ENCODE peak calls at places on chromosomes 13 and 19, in ten cellular contexts. One of them, this sample, is unnamed.

GRCh38 chr19:55255618-55256423 is 3.0 kb downstream of the PPP6R1 start:
- DNase-seq in keratinocyte: no peak
- DNase-seq in neural progenitor cell: no peak
- DNase-seq in PC-3: peak; percentile 95
- DNase-seq in endothelial cell of umbilical vein: no peak
- DNase-seq in fibroblast of lung: no peak
- DNase-seq in kidney: peak; percentile 78
- DNase-seq in neuronal stem cell: no peak
- DNase-seq in GM23248: peak; percentile 74
- DNase-seq in mesenchymal stem cell: peak; percentile 48
- DNase-seq in this sample: peak; percentile 8

GRCh38 chr19:41997121-41997850 is 3.3 kb upstream of the ATP1A3 start:
- DNase-seq in keratinocyte: no peak
- DNase-seq in neural progenitor cell: peak; percentile 90
- DNase-seq in PC-3: peak; percentile 42
- DNase-seq in endothelial cell of umbilical vein: no peak
- DNase-seq in fibroblast of lung: peak; percentile 27
- DNase-seq in kidney: peak; percentile 81
- DNase-seq in neuronal stem cell: peak; percentile 69
- DNase-seq in GM23248: peak; percentile 75
- DNase-seq in mesenchymal stem cell: peak; percentile 45
- DNase-seq in this sample: peak; percentile 80

GRCh38 chr19:8352134-8352827 is 9.2 kb upstream of the KANK3 start:
- DNase-seq in keratinocyte: no peak
- DNase-seq in neural progenitor cell: peak; percentile 50
- DNase-seq in PC-3: no peak
- DNase-seq in endothelial cell of umbilical vein: no peak
- DNase-seq in fibroblast of lung: no peak
- DNase-seq in kidney: no peak
- DNase-seq in neuronal stem cell: no peak
- DNase-seq in GM23248: peak; percentile 51
- DNase-seq in mesenchymal stem cell: peak; percentile 65
- DNase-seq in this sample: no peak

GRCh38 chr19:1884719-1885334 is 469 bp downstream of the ABHD17A start:
- DNase-seq in keratinocyte: no peak
- DNase-seq in neural progenitor cell: peak; percentile 39
- DNase-seq in PC-3: no peak
- DNase-seq in endothelial cell of umbilical vein: no peak
- DNase-seq in fibroblast of lung: no peak
- DNase-seq in kidney: peak; percentile 84
- DNase-seq in neuronal stem cell: no peak
- DNase-seq in GM23248: peak; percentile 61
- DNase-seq in mesenchymal stem cell: peak; percentile 37
- DNase-seq in this sample: peak; percentile 59

GRCh38 chr19:33463194-33463593 is 58.4 kb downstream of the PEPD start:
- DNase-seq in keratinocyte: no peak
- DNase-seq in neural progenitor cell: no peak
- DNase-seq in PC-3: no peak
- DNase-seq in endothelial cell of umbilical vein: no peak
- DNase-seq in fibroblast of lung: no peak
- DNase-seq in kidney: no peak
- DNase-seq in neuronal stem cell: no peak
- DNase-seq in GM23248: no peak
- DNase-seq in mesenchymal stem cell: no peak
- DNase-seq in this sample: no peak

GRCh38 chr19:11499890-11500420 is 5.7 kb downstream of the ZNF653 start:
- DNase-seq in keratinocyte: no peak
- DNase-seq in neural progenitor cell: no peak
- DNase-seq in PC-3: no peak
- DNase-seq in endothelial cell of umbilical vein: no peak
- DNase-seq in fibroblast of lung: no peak
- DNase-seq in kidney: no peak
- DNase-seq in neuronal stem cell: no peak
- DNase-seq in GM23248: no peak
- DNase-seq in mesenchymal stem cell: no peak
- DNase-seq in this sample: no peak

GRCh38 chr13:42047561-42048322 is 706 bp upstream of the DGKH start:
- DNase-seq in keratinocyte: no peak
- DNase-seq in neural progenitor cell: peak; percentile 79
- DNase-seq in PC-3: peak; percentile 66
- DNase-seq in endothelial cell of umbilical vein: peak; percentile 63
- DNase-seq in fibroblast of lung: peak; percentile 73
- DNase-seq in kidney: peak; percentile 83
- DNase-seq in neuronal stem cell: peak; percentile 51
- DNase-seq in GM23248: peak; percentile 78
- DNase-seq in mesenchymal stem cell: peak; percentile 78
- DNase-seq in this sample: peak; percentile 80

GRCh38 chr19:13844130-13844631 is 32.8 kb upstream of the NANOS3 start:
- DNase-seq in keratinocyte: no peak
- DNase-seq in neural progenitor cell: no peak
- DNase-seq in PC-3: no peak
- DNase-seq in endothelial cell of umbilical vein: no peak
- DNase-seq in fibroblast of lung: no peak
- DNase-seq in kidney: peak; percentile 70
- DNase-seq in neuronal stem cell: no peak
- DNase-seq in GM23248: peak; percentile 25
- DNase-seq in mesenchymal stem cell: no peak
- DNase-seq in this sample: peak; percentile 44

GRCh38 chr19:46487802-46488445 is 7.7 kb downstream of the PNMA8B start:
- DNase-seq in keratinocyte: no peak
- DNase-seq in neural progenitor cell: peak; percentile 91
- DNase-seq in PC-3: peak; percentile 69
- DNase-seq in endothelial cell of umbilical vein: peak; percentile 58
- DNase-seq in fibroblast of lung: peak; percentile 71
- DNase-seq in kidney: peak; percentile 90
- DNase-seq in neuronal stem cell: peak; percentile 85
- DNase-seq in GM23248: peak; percentile 85
- DNase-seq in mesenchymal stem cell: peak; percentile 78
- DNase-seq in this sample: peak; percentile 92

DNA sequence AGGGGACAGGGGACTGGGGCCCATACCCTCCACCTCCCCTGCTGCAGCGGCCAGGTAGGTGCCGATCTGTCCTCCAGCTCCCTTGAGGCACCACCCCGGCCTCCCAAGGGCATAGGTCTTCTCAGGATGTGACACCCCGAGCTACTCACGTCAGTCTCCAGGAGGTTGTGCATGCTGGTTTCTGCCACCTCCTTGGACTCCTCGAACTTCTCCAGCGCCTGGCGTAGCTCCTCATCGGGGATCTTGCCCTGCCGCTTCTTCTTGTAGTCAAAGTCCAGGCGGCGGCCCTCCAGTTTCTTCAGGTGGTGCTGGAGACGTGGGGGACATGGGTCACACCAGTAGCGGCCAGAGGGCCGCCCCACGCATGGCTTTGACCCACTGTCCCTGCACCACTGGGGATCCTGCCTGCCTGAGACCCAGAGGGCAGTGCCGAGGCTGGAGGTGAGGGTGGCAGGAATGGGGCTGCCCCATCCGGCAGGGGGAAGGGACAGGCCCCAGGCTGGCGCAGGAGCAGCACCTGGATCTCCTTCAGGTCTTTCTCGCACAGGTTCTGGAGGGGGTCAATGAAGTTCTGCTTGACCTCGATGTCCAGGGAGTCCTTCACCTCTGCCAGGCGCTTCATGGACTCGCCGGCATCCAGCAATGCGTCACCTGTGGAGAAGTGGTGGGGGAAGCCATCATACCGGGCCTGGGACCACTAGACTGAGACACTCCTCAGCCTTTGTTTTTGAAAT is 20.4 kb downstream of the MPND start:
- DNase-seq in keratinocyte: no peak
- DNase-seq in neural progenitor cell: no peak
- DNase-seq in PC-3: no peak
- DNase-seq in endothelial cell of umbilical vein: no peak
- DNase-seq in fibroblast of lung: no peak
- DNase-seq in kidney: peak; percentile 76
- DNase-seq in neuronal stem cell: no peak
- DNase-seq in GM23248: no peak
- DNase-seq in mesenchymal stem cell: no peak
- DNase-seq in this sample: no peak
- H3K36me3 ChIP-seq in keratinocyte: peaks cover 46% of the 10 kb centered on the region
- H3K36me3 ChIP-seq in neural progenitor cell: no peaks in the 10 kb centered on the region
- H3K36me3 ChIP-seq in PC-3: peaks cover 3% of the 10 kb centered on the region
- H3K36me3 ChIP-seq in endothelial cell of umbilical vein: peaks cover 78% of the 10 kb centered on the region
- H3K36me3 ChIP-seq in fibroblast of lung: peaks cover 62% of the 10 kb centered on the region
- H3K36me3 ChIP-seq in kidney: peaks cover 33% of the 10 kb centered on the region
- H3K36me3 ChIP-seq in neuronal stem cell: peaks cover 56% of the 10 kb centered on the region
- H3K36me3 ChIP-seq in GM23248: peaks cover 23% of the 10 kb centered on the region
- H3K36me3 ChIP-seq in mesenchymal stem cell: peaks cover 80% of the 10 kb centered on the region
- H3K36me3 ChIP-seq in this sample: peaks cover 71% of the 10 kb centered on the region

DNA sequence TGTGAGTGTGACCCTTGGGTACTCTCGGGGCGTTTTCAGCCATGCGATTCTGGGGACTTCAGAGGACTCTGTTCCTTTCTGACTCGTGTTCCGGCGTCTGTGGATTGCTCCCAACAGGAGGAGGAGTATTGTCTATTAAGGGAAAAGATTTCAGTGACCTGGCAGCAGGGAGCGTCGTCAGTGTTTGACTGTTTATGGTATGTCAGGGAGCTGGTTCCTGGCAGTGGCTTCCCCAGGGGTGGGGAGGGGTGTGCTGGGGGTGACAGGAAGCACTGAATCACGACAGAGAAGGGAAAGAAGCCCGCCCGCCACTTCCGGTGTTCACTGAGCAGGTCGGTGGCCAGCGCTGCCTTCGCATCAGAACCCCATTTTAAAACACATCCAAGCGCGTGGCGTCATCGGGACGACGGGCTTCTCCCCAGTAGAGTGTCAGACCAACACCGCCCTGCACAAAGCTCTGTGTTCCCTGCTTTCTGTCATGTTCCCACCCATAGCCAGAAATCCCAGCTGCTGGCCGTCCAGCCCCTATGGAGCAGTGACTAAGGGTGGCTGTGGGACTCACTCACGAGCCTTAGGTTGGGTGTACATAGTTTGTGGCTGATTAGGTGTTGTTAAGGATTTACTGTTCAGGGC is 33.8 kb downstream of the COL4A2 start:
- DNase-seq in keratinocyte: no peak
- DNase-seq in neural progenitor cell: no peak
- DNase-seq in PC-3: no peak
- DNase-seq in endothelial cell of umbilical vein: peak; percentile 80
- DNase-seq in fibroblast of lung: peak; percentile 87
- DNase-seq in kidney: peak; percentile 95
- DNase-seq in neuronal stem cell: no peak
- DNase-seq in GM23248: peak; percentile 65
- DNase-seq in mesenchymal stem cell: peak; percentile 97
- DNase-seq in this sample: no peak
- H3K9ac ChIP-seq in keratinocyte: no peak overlapping the region
- H3K9ac ChIP-seq in neural progenitor cell: no peak overlapping the region
- H3K9ac ChIP-seq in PC-3: no peak overlapping the region
- H3K9ac ChIP-seq in endothelial cell of umbilical vein: peak overlapping the region; percentile 99
- H3K9ac ChIP-seq in fibroblast of lung: peak overlapping the region; percentile 65
- H3K9ac ChIP-seq in kidney: no peak overlapping the region
- H3K9ac ChIP-seq in neuronal stem cell: no peak overlapping the region
- H3K9ac ChIP-seq in GM23248: peak overlapping the region; percentile 40
- H3K9ac ChIP-seq in mesenchymal stem cell: peak overlapping the region; percentile 30
- H3K9ac ChIP-seq in this sample: peak overlapping the region; percentile 44

GRCh38 chr13:50283017-50283416 is 267.8 kb downstream of the KCNRG start:
- DNase-seq in keratinocyte: no peak
- DNase-seq in neural progenitor cell: no peak
- DNase-seq in PC-3: no peak
- DNase-seq in endothelial cell of umbilical vein: no peak
- DNase-seq in fibroblast of lung: no peak
- DNase-seq in kidney: no peak
- DNase-seq in neuronal stem cell: no peak
- DNase-seq in GM23248: no peak
- DNase-seq in mesenchymal stem cell: peak; percentile 25
- DNase-seq in this sample: no peak

GRCh38 chr13:50282016-50282415 is 266.8 kb downstream of the KCNRG start:
- DNase-seq in keratinocyte: no peak
- DNase-seq in neural progenitor cell: peak; percentile 41
- DNase-seq in PC-3: no peak
- DNase-seq in endothelial cell of umbilical vein: no peak
- DNase-seq in fibroblast of lung: no peak
- DNase-seq in kidney: no peak
- DNase-seq in neuronal stem cell: no peak
- DNase-seq in GM23248: no peak
- DNase-seq in mesenchymal stem cell: no peak
- DNase-seq in this sample: no peak

GRCh38 chr13:50277906-50278305 is 262.7 kb downstream of the KCNRG start:
- DNase-seq in keratinocyte: no peak
- DNase-seq in neural progenitor cell: no peak
- DNase-seq in PC-3: no peak
- DNase-seq in endothelial cell of umbilical vein: no peak
- DNase-seq in fibroblast of lung: no peak
- DNase-seq in kidney: no peak
- DNase-seq in neuronal stem cell: no peak
- DNase-seq in GM23248: no peak
- DNase-seq in mesenchymal stem cell: no peak
- DNase-seq in this sample: no peak

GRCh38 chr13:50277127-50277526 is 261.9 kb downstream of the KCNRG start:
- DNase-seq in keratinocyte: no peak
- DNase-seq in neural progenitor cell: no peak
- DNase-seq in PC-3: no peak
- DNase-seq in endothelial cell of umbilical vein: no peak
- DNase-seq in fibroblast of lung: no peak
- DNase-seq in kidney: no peak
- DNase-seq in neuronal stem cell: no peak
- DNase-seq in GM23248: no peak
- DNase-seq in mesenchymal stem cell: no peak
- DNase-seq in this sample: no peak

DNA sequence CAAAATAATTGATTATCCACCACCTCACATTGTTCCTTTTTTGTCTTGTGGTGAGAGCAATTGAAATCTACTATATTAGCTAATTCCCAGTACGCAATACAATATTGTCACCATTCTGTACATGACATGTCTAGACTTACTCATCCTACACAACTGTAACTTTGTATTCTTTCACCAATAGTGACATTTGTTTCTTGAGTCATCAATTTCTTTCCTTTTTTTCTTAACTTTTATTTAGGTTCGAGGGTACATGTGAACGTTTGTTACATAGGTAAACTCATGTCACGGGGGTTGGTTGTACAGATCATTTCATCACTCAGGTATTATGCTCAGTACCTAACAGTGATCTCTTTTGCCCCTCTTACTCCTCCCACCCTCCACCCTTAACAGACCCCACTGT is 265.3 kb downstream of the KCNRG start:
- DNase-seq in keratinocyte: no peak
- DNase-seq in neural progenitor cell: no peak
- DNase-seq in PC-3: no peak
- DNase-seq in endothelial cell of umbilical vein: no peak
- DNase-seq in fibroblast of lung: no peak
- DNase-seq in kidney: no peak
- DNase-seq in neuronal stem cell: no peak
- DNase-seq in GM23248: no peak
- DNase-seq in mesenchymal stem cell: no peak
- DNase-seq in this sample: no peak
- H3K4me1 ChIP-seq in keratinocyte: no peaks in the 10 kb centered on the region
- H3K4me1 ChIP-seq in neural progenitor cell: peaks cover 31% of the 10 kb centered on the region
- H3K4me1 ChIP-seq in PC-3: no peaks in the 10 kb centered on the region
- H3K4me1 ChIP-seq in endothelial cell of umbilical vein: no peaks in the 10 kb centered on the region
- H3K4me1 ChIP-seq in fibroblast of lung: no peaks in the 10 kb centered on the region
- H3K4me1 ChIP-seq in kidney: no peaks in the 10 kb centered on the region
- H3K4me1 ChIP-seq in neuronal stem cell: peaks cover 2% of the 10 kb centered on the region
- H3K4me1 ChIP-seq in GM23248: no peaks in the 10 kb centered on the region
- H3K4me1 ChIP-seq in mesenchymal stem cell: no peaks in the 10 kb centered on the region
- H3K4me1 ChIP-seq in this sample: no peaks in the 10 kb centered on the region

DNA sequence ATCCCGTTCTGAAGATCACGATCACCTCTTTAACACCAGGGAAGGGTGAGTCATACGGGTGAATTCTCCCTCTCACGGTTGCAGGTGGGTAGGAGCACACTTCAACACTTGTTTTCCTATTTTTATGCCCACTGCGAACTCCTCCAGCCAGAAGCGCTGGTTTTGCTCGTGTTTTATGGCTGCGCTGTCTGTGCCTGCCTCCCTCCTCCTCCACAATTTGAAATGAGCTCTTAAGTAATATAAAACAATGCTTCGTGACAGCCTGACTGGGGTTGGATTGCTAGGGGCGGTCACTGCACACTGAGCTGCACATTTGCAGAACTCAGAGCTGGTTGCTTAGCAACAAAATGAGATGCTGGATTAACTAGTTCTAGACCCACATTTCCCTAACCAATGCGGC is 12.9 kb downstream of the CCDC70 start:
- DNase-seq in keratinocyte: no peak
- DNase-seq in neural progenitor cell: peak; percentile 36
- DNase-seq in PC-3: no peak
- DNase-seq in endothelial cell of umbilical vein: no peak
- DNase-seq in fibroblast of lung: no peak
- DNase-seq in kidney: no peak
- DNase-seq in neuronal stem cell: no peak
- DNase-seq in GM23248: no peak
- DNase-seq in mesenchymal stem cell: no peak
- DNase-seq in this sample: peak; percentile 34
- H3K36me3 ChIP-seq in keratinocyte: no peaks in the 10 kb centered on the region
- H3K36me3 ChIP-seq in neural progenitor cell: no peaks in the 10 kb centered on the region
- H3K36me3 ChIP-seq in PC-3: no peaks in the 10 kb centered on the region
- H3K36me3 ChIP-seq in endothelial cell of umbilical vein: no peaks in the 10 kb centered on the region
- H3K36me3 ChIP-seq in fibroblast of lung: no peaks in the 10 kb centered on the region
- H3K36me3 ChIP-seq in kidney: no peaks in the 10 kb centered on the region
- H3K36me3 ChIP-seq in neuronal stem cell: no peaks in the 10 kb centered on the region
- H3K36me3 ChIP-seq in GM23248: no peaks in the 10 kb centered on the region
- H3K36me3 ChIP-seq in mesenchymal stem cell: no peaks in the 10 kb centered on the region
- H3K36me3 ChIP-seq in this sample: no peaks in the 10 kb centered on the region

This sample was measured in adipocyte.